ENCODE peak calls at places on chromosomes 6 and 20, in five cellular contexts. N is CD8-positive, alpha-beta T cell; T is amygdala; D is bronchial epithelial cell; E is mucosa of gallbladder. P is an unnamed sample.

GRCh38 chr20:29448806-29449470 is 1808.5 kb upstream of the DEFB115 start:
- DNase-seq in N (no peak), T (no peak), D (no peak), E (no peak), P (no peak)

GRCh38 chr6:165961236-165961751 is 206.4 kb downstream of the TBXT start:
- DNase-seq in N (no peak), T (no peak), D (no peak), E (no peak), P (no peak)

GRCh38 chr6:151148111-151148510 is 91.7 kb upstream of the AKAP12 start:
- DNase-seq in N (no peak), T (no peak), D (no peak), E (no peak), P (no peak)

GRCh38 chr20:11626551-11626950 is 291.1 kb upstream of the BTBD3 start:
- DNase-seq in N (no peak), T (no peak), D (no peak), E (no peak), P (no peak)

GRCh38 chr20:41004561-41005360 is 23.9 kb upstream of the TOP1 start:
- DNase-seq in N (no peak), T (no peak), D (peak), E (no peak), P (no peak)

GRCh38 chr20:52056203-52057062 is 135.1 kb downstream of the ZFP64 start:
- DNase-seq in N (no peak), T (no peak), D (peak), E (no peak), P (no peak)

GRCh38 chr6:69338431-69339162 is 458.2 kb downstream of the LMBRD1 start:
- DNase-seq in N (no peak), T (no peak), D (no peak), E (no peak), P (no peak)

GRCh38 chr6:122491915-122492537 is 20.4 kb upstream of the SERINC1 start:
- DNase-seq in N (peak), T (peak), D (peak), E (peak), P (peak)

GRCh38 chr20:45963059-45964011 is 8.7 kb downstream of the ZNF335 start:
- DNase-seq in N (no peak), T (no peak), D (peak), E (no peak), P (no peak)

GRCh38 chr20:325043-325888 is at the start of gene SOX12:
- DNase-seq in N (peak), T (peak), D (peak), E (peak), P (peak)

P was measured in lung.